ENCODE peak calls at places on chromosomes 7 and 10, in nine cellular contexts. One of them, this sample, is unnamed.

GRCh38 chr7:47326220-47326619 is 255.7 kb downstream of the TNS3 start:
- DNase-seq in NCI-H510A: no peak
- DNase-seq in fibroblast of the conjunctiva: peak; percentile 20
- DNase-seq in KBM-7: no peak
- DNase-seq in NT2/D1: no peak
- DNase-seq in neural crest cell: no peak
- DNase-seq in A549: no peak
- DNase-seq in uterus: no peak
- DNase-seq in fibroblast of the aortic adventitia: peak; percentile 73
- DNase-seq in this sample: peak; percentile 17

GRCh38 chr7:14846405-14846804 is 56.1 kb downstream of the DGKB start:
- DNase-seq in A549: no peak
- DNase-seq in KBM-7: no peak
- DNase-seq in NT2/D1: no peak
- DNase-seq in uterus: no peak
- DNase-seq in NCI-H510A: no peak
- DNase-seq in neural crest cell: no peak
- DNase-seq in fibroblast of the conjunctiva: no peak
- DNase-seq in fibroblast of the aortic adventitia: no peak
- DNase-seq in this sample: no peak

GRCh38 chr10:15168296-15168780 is at the start of gene NMT2:
- DNase-seq in NT2/D1: peak; percentile 60
- DNase-seq in NCI-H510A: peak; percentile 66
- DNase-seq in KBM-7: peak; percentile 78
- DNase-seq in neural crest cell: peak; percentile 81
- DNase-seq in uterus: no peak
- DNase-seq in A549: no peak
- DNase-seq in fibroblast of the conjunctiva: no peak
- DNase-seq in fibroblast of the aortic adventitia: no peak
- DNase-seq in this sample: peak; percentile 86

GRCh38 chr7:151679073-151679708 is 159.5 kb upstream of the RHEB start:
- DNase-seq in uterus: no peak
- DNase-seq in fibroblast of the aortic adventitia: no peak
- DNase-seq in A549: no peak
- DNase-seq in KBM-7: peak; percentile 18
- DNase-seq in NCI-H510A: no peak
- DNase-seq in fibroblast of the conjunctiva: no peak
- DNase-seq in NT2/D1: no peak
- DNase-seq in neural crest cell: no peak
- DNase-seq in this sample: no peak

GRCh38 chr7:14144109-14144508 is 154.6 kb upstream of the ETV1 start:
- DNase-seq in NT2/D1: no peak
- DNase-seq in A549: no peak
- DNase-seq in neural crest cell: no peak
- DNase-seq in fibroblast of the conjunctiva: no peak
- DNase-seq in KBM-7: no peak
- DNase-seq in NCI-H510A: no peak
- DNase-seq in fibroblast of the aortic adventitia: no peak
- DNase-seq in uterus: no peak
- DNase-seq in this sample: no peak

GRCh38 chr10:64648915-64649314 is 1127.7 kb downstream of the REEP3 start:
- DNase-seq in uterus: no peak
- DNase-seq in A549: peak; percentile 27
- DNase-seq in fibroblast of the aortic adventitia: no peak
- DNase-seq in KBM-7: peak; percentile 71
- DNase-seq in NT2/D1: peak; percentile 6
- DNase-seq in neural crest cell: no peak
- DNase-seq in fibroblast of the conjunctiva: no peak
- DNase-seq in NCI-H510A: no peak
- DNase-seq in this sample: peak; percentile 0

GRCh38 chr7:381211-382117 is 91.5 kb downstream of the FOXL3 start:
- DNase-seq in fibroblast of the aortic adventitia: no peak
- DNase-seq in fibroblast of the conjunctiva: no peak
- DNase-seq in neural crest cell: no peak
- DNase-seq in NT2/D1: no peak
- DNase-seq in NCI-H510A: no peak
- DNase-seq in uterus: peak; percentile 15
- DNase-seq in A549: no peak
- DNase-seq in KBM-7: no peak
- DNase-seq in this sample: no peak

GRCh38 chr7:56007167-56007652 is 42.8 kb downstream of the NIPSNAP2 start:
- DNase-seq in neural crest cell: no peak
- DNase-seq in KBM-7: peak; percentile 6
- DNase-seq in fibroblast of the conjunctiva: no peak
- DNase-seq in NCI-H510A: no peak
- DNase-seq in A549: peak; percentile 26
- DNase-seq in NT2/D1: no peak
- DNase-seq in uterus: no peak
- DNase-seq in fibroblast of the aortic adventitia: no peak
- DNase-seq in this sample: no peak

GRCh38 chr7:152899482-152900166 is 140.1 kb downstream of the ACTR3B start:
- DNase-seq in fibroblast of the conjunctiva: no peak
- DNase-seq in KBM-7: no peak
- DNase-seq in A549: no peak
- DNase-seq in uterus: no peak
- DNase-seq in neural crest cell: no peak
- DNase-seq in NCI-H510A: no peak
- DNase-seq in fibroblast of the aortic adventitia: no peak
- DNase-seq in NT2/D1: no peak
- DNase-seq in this sample: no peak

GRCh38 chr10:112546474-112546873 is 99.5 kb downstream of the VTI1A start:
- DNase-seq in uterus: no peak
- DNase-seq in fibroblast of the conjunctiva: no peak
- DNase-seq in NCI-H510A: no peak
- DNase-seq in fibroblast of the aortic adventitia: no peak
- DNase-seq in KBM-7: no peak
- DNase-seq in A549: no peak
- DNase-seq in neural crest cell: no peak
- DNase-seq in NT2/D1: no peak
- DNase-seq in this sample: no peak

GRCh38 chr10:47331491-47331890 is 9.2 kb downstream of the GDF2 start:
- DNase-seq in fibroblast of the conjunctiva: no peak
- DNase-seq in KBM-7: no peak
- DNase-seq in neural crest cell: no peak
- DNase-seq in uterus: no peak
- DNase-seq in NCI-H510A: no peak
- DNase-seq in A549: no peak
- DNase-seq in fibroblast of the aortic adventitia: no peak
- DNase-seq in NT2/D1: no peak
- DNase-seq in this sample: no peak

GRCh38 chr10:3624367-3624766 is 160.6 kb downstream of the KLF6 start:
- DNase-seq in NT2/D1: no peak
- DNase-seq in fibroblast of the aortic adventitia: peak; percentile 20
- DNase-seq in neural crest cell: no peak
- DNase-seq in uterus: no peak
- DNase-seq in fibroblast of the conjunctiva: peak; percentile 14
- DNase-seq in NCI-H510A: no peak
- DNase-seq in KBM-7: no peak
- DNase-seq in A549: no peak
- DNase-seq in this sample: peak; percentile 13

GRCh38 chr7:34596887-34597286 is 61.1 kb upstream of the NPSR1 start:
- DNase-seq in uterus: no peak
- DNase-seq in fibroblast of the aortic adventitia: no peak
- DNase-seq in neural crest cell: no peak
- DNase-seq in fibroblast of the conjunctiva: no peak
- DNase-seq in NT2/D1: peak; percentile 13
- DNase-seq in NCI-H510A: no peak
- DNase-seq in A549: peak; percentile 25
- DNase-seq in KBM-7: peak; percentile 7
- DNase-seq in this sample: no peak

GRCh38 chr7:129012641-129013040 is 42.3 kb downstream of the TNPO3 start:
- DNase-seq in fibroblast of the aortic adventitia: no peak
- DNase-seq in NCI-H510A: no peak
- DNase-seq in NT2/D1: no peak
- DNase-seq in A549: no peak
- DNase-seq in fibroblast of the conjunctiva: no peak
- DNase-seq in uterus: no peak
- DNase-seq in KBM-7: no peak
- DNase-seq in neural crest cell: no peak
- DNase-seq in this sample: no peak

GRCh38 chr7:130947792-130948580 is 214.0 kb upstream of the KLF14 start:
- DNase-seq in NCI-H510A: no peak
- DNase-seq in fibroblast of the conjunctiva: no peak
- DNase-seq in uterus: no peak
- DNase-seq in KBM-7: no peak
- DNase-seq in A549: no peak
- DNase-seq in fibroblast of the aortic adventitia: no peak
- DNase-seq in neural crest cell: no peak
- DNase-seq in NT2/D1: no peak
- DNase-seq in this sample: no peak

GRCh38 chr10:104353325-104354048 is at the start of gene CFAP58:
- DNase-seq in fibroblast of the aortic adventitia: peak; percentile 81
- DNase-seq in NT2/D1: peak; percentile 82
- DNase-seq in uterus: peak; percentile 96
- DNase-seq in KBM-7: peak; percentile 96
- DNase-seq in fibroblast of the conjunctiva: peak; percentile 72
- DNase-seq in NCI-H510A: peak; percentile 78
- DNase-seq in neural crest cell: peak; percentile 87
- DNase-seq in A549: peak; percentile 90
- DNase-seq in this sample: peak; percentile 45